ENCODE peak calls at places on chromosome 9, in four cellular contexts. One of them, this sample, is unnamed.

GRCh38 chr9:129495422-129496186 is 125.3 kb downstream of the C9orf50 start:
- DNase-seq in stomach: peak
- DNase-seq in SK-N-SH: peak
- DNase-seq in lower lobe of right lung: peak
- DNase-seq in this sample: peak

GRCh38 chr9:124776952-124777645 is at the start of gene OLFML2A:
- DNase-seq in stomach: no peak
- DNase-seq in SK-N-SH: peak
- DNase-seq in lower lobe of right lung: no peak
- DNase-seq in this sample: peak

GRCh38 chr9:129166962-129167557 is 11.0 kb downstream of the IER5L start:
- DNase-seq in lower lobe of right lung: peak
- DNase-seq in SK-N-SH: no peak
- DNase-seq in stomach: peak
- DNase-seq in this sample: peak

GRCh38 chr9:36193049-36193448 is 2.3 kb downstream of the CLTA start:
- DNase-seq in stomach: no peak
- DNase-seq in lower lobe of right lung: no peak
- DNase-seq in SK-N-SH: no peak
- DNase-seq in this sample: no peak

GRCh38 chr9:137834846-137835546 is 42.6 kb upstream of the CACNA1B start:
- DNase-seq in SK-N-SH: no peak
- DNase-seq in stomach: no peak
- DNase-seq in lower lobe of right lung: no peak
- DNase-seq in this sample: no peak

GRCh38 chr9:78783743-78784142 is 486.8 kb downstream of the PSAT1 start:
- DNase-seq in SK-N-SH: no peak
- DNase-seq in stomach: no peak
- DNase-seq in lower lobe of right lung: no peak
- DNase-seq in this sample: no peak

GRCh38 chr9:130159814-130160670 is 12.2 kb upstream of the NCS1 start:
- DNase-seq in lower lobe of right lung: no peak
- DNase-seq in SK-N-SH: no peak
- DNase-seq in stomach: no peak
- DNase-seq in this sample: no peak

GRCh38 chr9:109733690-109734089 is 46.3 kb upstream of the PALM2AKAP2 start:
- DNase-seq in lower lobe of right lung: no peak
- DNase-seq in SK-N-SH: no peak
- DNase-seq in stomach: no peak
- DNase-seq in this sample: no peak

GRCh38 chr9:136949239-136949816 is 2.7 kb upstream of the LCN12 start:
- DNase-seq in stomach: no peak
- DNase-seq in lower lobe of right lung: no peak
- DNase-seq in SK-N-SH: no peak
- DNase-seq in this sample: no peak

GRCh38 chr9:89871871-89872331 is 267.1 kb downstream of the GADD45G start:
- DNase-seq in lower lobe of right lung: peak
- DNase-seq in SK-N-SH: no peak
- DNase-seq in stomach: peak
- DNase-seq in this sample: peak

GRCh38 chr9:19496321-19496720 is 87.5 kb downstream of the ACER2 start:
- DNase-seq in SK-N-SH: no peak
- DNase-seq in stomach: no peak
- DNase-seq in lower lobe of right lung: no peak
- DNase-seq in this sample: no peak

GRCh38 chr9:19498015-19498414 is 89.2 kb downstream of the ACER2 start:
- DNase-seq in SK-N-SH: no peak
- DNase-seq in lower lobe of right lung: no peak
- DNase-seq in stomach: no peak
- DNase-seq in this sample: no peak

GRCh38 chr9:19493845-19494244 is 85.0 kb downstream of the ACER2 start:
- DNase-seq in lower lobe of right lung: no peak
- DNase-seq in SK-N-SH: no peak
- DNase-seq in stomach: no peak
- DNase-seq in this sample: no peak

GRCh38 chr9:19495186-19496028 is 86.6 kb downstream of the ACER2 start:
- DNase-seq in stomach: no peak
- DNase-seq in SK-N-SH: no peak
- DNase-seq in lower lobe of right lung: no peak
- DNase-seq in this sample: no peak

GRCh38 chr9:19497276-19497675 is 88.5 kb downstream of the ACER2 start:
- DNase-seq in SK-N-SH: no peak
- DNase-seq in stomach: no peak
- DNase-seq in lower lobe of right lung: no peak
- DNase-seq in this sample: no peak
- H3K27ac ChIP-seq in SK-N-SH: no peak
- H3K27ac ChIP-seq in stomach: no peak
- H3K27ac ChIP-seq in lower lobe of right lung: no peak
- H3K27ac ChIP-seq in this sample: no peak

GRCh38 chr9:96686638-96687335 is 31.7 kb upstream of the PRXL2C start:
- DNase-seq in SK-N-SH: peak
- DNase-seq in stomach: peak
- DNase-seq in lower lobe of right lung: peak
- DNase-seq in this sample: peak
- TF ChIP-seq CTCF in SK-N-SH: peak
- TF ChIP-seq CTCF in stomach: peak
- TF ChIP-seq CTCF in lower lobe of right lung: peak
- TF ChIP-seq CTCF in this sample: peak

DNA sequence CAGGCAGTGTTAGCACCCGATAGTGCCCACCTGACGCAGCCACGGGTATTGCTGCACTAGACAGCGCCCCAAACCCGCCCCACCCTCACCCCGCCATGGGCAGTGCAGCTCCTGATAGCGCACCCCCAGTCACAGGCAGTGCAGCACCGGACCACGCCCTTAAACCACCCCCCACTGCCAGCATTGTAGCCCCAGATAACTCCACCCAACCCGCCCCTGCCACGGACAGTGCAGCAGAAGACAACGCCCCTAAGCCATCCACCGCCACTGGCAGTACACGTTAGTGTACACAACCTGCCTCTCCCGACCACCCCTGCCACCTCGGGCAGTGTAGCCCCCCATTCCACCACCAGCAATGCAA is 825 bp upstream of the PCAT7 start:
- DNase-seq in lower lobe of right lung: no peak
- DNase-seq in stomach: no peak
- DNase-seq in SK-N-SH: no peak
- DNase-seq in this sample: no peak
- H3K4me3 ChIP-seq in lower lobe of right lung: no peak
- H3K4me3 ChIP-seq in stomach: peak
- H3K4me3 ChIP-seq in SK-N-SH: no peak
- H3K4me3 ChIP-seq in this sample: no peak

DNA sequence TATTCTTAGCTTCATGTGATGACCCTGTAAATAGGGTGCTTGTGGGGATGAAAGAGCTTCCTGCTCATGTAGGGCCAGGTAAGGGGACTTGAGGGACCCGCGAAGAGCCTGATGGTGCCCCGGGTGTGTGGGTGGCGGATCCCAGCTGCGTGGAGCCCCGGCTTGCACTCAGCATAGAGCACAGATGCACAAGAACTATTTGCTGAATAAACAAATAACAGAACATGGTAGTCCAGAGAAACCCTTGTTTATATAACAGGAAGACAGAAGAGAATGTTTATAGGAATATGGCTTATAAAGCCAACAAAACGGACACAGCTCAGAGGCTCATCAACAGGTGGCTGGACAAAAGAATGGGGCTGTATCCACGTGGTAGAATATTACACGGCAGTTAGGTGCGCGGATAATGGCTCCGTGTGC is 106.9 kb upstream of the COL5A1 start:
- DNase-seq in stomach: no peak
- DNase-seq in SK-N-SH: no peak
- DNase-seq in lower lobe of right lung: no peak
- DNase-seq in this sample: no peak
- H3K27ac ChIP-seq in stomach: peak
- H3K27ac ChIP-seq in SK-N-SH: no peak
- H3K27ac ChIP-seq in lower lobe of right lung: no peak
- H3K27ac ChIP-seq in this sample: no peak

GRCh38 chr9:87665516-87665915 is 60.4 kb upstream of the CTSL start:
- DNase-seq in lower lobe of right lung: no peak
- DNase-seq in SK-N-SH: no peak
- DNase-seq in stomach: no peak
- DNase-seq in this sample: no peak

GRCh38 chr9:87668722-87669121 is 57.2 kb upstream of the CTSL start:
- DNase-seq in SK-N-SH: no peak
- DNase-seq in lower lobe of right lung: no peak
- DNase-seq in stomach: no peak
- DNase-seq in this sample: no peak

GRCh38 chr9:87664153-87665060 is 61.5 kb upstream of the CTSL start:
- DNase-seq in stomach: no peak
- DNase-seq in SK-N-SH: no peak
- DNase-seq in lower lobe of right lung: no peak
- DNase-seq in this sample: no peak

GRCh38 chr9:87668222-87668621 is 57.7 kb upstream of the CTSL start:
- DNase-seq in stomach: no peak
- DNase-seq in lower lobe of right lung: no peak
- DNase-seq in SK-N-SH: no peak
- DNase-seq in this sample: no peak

DNA sequence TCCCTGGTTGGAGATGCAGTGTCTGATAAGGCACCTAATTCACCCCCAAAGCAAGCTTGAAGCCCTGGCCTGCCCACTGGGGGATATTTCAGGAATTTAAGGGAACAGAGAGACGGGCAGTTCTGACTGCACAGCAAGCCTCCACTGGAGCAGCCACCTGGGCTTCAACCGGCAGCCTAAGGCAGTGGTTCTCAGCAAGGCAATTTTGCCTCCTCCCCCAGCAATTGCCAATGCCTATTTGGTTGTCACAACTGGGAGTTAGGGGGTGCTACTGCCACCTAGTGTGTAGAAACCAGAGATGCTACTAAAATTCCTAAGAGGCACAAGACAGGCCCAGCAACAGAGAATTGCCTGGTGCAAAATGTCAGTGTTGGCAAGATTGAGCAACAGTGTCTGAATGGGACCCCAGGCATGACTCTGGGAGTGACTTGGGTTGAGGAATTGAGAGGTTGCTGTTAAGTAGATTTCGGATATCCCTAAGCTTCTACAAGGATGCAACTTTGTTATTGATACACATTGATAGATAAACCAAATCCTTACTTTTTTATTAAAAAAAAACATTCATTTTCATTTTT is 58.7 kb upstream of the CTSL start:
- DNase-seq in SK-N-SH: peak
- DNase-seq in stomach: no peak
- DNase-seq in lower lobe of right lung: no peak
- DNase-seq in this sample: no peak
- TF ChIP-seq CTCF in SK-N-SH: peak
- TF ChIP-seq CTCF in stomach: no peak
- TF ChIP-seq CTCF in lower lobe of right lung: peak
- TF ChIP-seq CTCF in this sample: peak

DNA sequence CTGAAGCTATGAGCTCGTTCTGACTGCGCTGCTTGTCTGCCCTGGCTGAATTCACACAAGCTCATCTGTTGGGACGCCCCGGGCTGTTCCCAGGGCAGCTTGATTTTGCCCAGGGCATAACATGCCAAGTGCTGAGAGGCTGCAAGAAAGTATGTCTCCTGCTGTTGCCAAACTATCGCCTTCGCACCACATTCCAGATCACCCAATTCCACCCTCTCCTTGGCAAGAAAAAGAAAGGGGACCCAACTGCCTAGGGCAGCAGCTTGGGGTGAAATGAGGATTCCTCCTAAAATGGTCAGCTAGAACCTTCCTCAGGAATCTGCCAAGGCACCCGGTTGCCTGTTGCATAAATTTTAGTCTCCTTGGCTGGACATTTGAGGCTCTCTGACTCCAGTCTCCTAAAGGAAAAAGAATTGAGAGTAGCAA is 21.2 kb downstream of the COL15A1 start:
- DNase-seq in lower lobe of right lung: no peak
- DNase-seq in SK-N-SH: no peak
- DNase-seq in stomach: no peak
- DNase-seq in this sample: no peak
- H3K4me3 ChIP-seq in lower lobe of right lung: no peak
- H3K4me3 ChIP-seq in SK-N-SH: no peak
- H3K4me3 ChIP-seq in stomach: no peak
- H3K4me3 ChIP-seq in this sample: no peak

DNA sequence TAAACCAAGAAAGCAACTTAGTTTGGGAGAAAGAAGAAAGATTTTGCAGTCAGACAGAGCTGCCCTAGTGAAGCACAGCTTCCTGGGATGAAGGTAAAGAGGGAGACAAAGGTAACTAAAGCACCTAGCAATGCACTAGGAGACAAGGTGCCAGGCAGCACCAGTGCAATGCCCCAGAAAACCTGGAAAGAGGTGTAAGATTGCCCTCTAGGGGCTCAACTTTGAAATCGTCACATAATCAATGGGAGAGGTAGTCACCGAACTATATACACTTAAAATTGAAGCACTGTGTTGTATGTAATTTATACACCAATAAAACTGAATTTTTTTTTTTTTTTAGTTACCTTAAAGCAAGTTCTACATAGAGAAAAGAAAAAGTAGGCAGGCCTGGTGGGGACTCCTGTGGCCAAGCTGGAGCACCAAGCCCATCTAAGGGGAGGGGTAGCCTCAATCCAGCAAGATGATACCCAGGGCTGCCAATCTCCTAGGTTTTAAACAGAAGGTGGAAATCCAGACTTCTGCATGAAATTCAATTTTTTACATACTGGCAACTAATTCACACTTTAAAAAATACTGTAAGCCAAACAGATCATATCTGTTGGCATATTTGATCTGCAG is 48.2 kb downstream of the CDK5RAP2 start:
- DNase-seq in SK-N-SH: peak
- DNase-seq in lower lobe of right lung: no peak
- DNase-seq in stomach: no peak
- DNase-seq in this sample: no peak
- H3K27ac ChIP-seq in SK-N-SH: no peak
- H3K27ac ChIP-seq in lower lobe of right lung: peak
- H3K27ac ChIP-seq in stomach: peak
- H3K27ac ChIP-seq in this sample: no peak